ENCODE peak calls at places on chromosomes 13 and 19, in ten cellular contexts. T is upper lobe of left lung, Z is GM23338, Y is neural progenitor cell, K is psoas muscle, X is B cell, U is AG04450, O is heart right ventricle, B is mammary epithelial cell, M is transverse colon. E is an unnamed sample.
A peak's percentile ranks its signal among the peaks of the same experiment; 100 is the strongest.

GRCh38 chr13:51148952-51149573 is 38.0 kb upstream of the C13orf42 start:
- DNase-seq in T (no peak), Z (peak; percentile 91), Y (peak; percentile 82), K (no peak), X (no peak), U (peak; percentile 8), O (no peak), B (peak; percentile 8), M (peak; percentile 11), E (peak; percentile 57)

GRCh38 chr19:30745476-30745985 is 373.3 kb downstream of the ZNF536 start:
- DNase-seq in T (no peak), Z (no peak), Y (no peak), K (no peak), X (no peak), U (no peak), O (no peak), B (no peak), M (no peak), E (peak; percentile 31)

GRCh38 chr19:43464089-43464775 is 1.2 kb downstream of the LYPD3 start:
- DNase-seq in T (peak; percentile 88), Z (no peak), Y (peak; percentile 84), K (peak; percentile 74), X (peak; percentile 82), U (no peak), O (peak; percentile 80), B (no peak), M (peak; percentile 81), E (peak; percentile 77)

GRCh38 chr19:32924200-32924599 is 47.6 kb downstream of the CEP89 start:
- DNase-seq in T (no peak), Z (no peak), Y (no peak), K (no peak), X (no peak), U (peak; percentile 8), O (no peak), B (no peak), M (peak; percentile 31), E (no peak)

GRCh38 chr19:58558623-58559274 is 338 bp upstream of the UBE2M start:
- DNase-seq in T (peak; percentile 100), Z (peak; percentile 99), Y (peak; percentile 100), K (peak; percentile 99), X (peak; percentile 99), U (peak; percentile 97), O (peak; percentile 100), B (peak; percentile 97), M (peak; percentile 99), E (peak; percentile 100)

GRCh38 chr13:93552596-93552995 is 326.0 kb downstream of the GPC6 start:
- DNase-seq in T (no peak), Z (peak; percentile 52), Y (no peak), K (no peak), X (no peak), U (no peak), O (no peak), B (no peak), M (no peak), E (no peak)

GRCh38 chr13:22061806-22062391 is 391.0 kb downstream of the FGF9 start:
- DNase-seq in T (no peak), Z (no peak), Y (no peak), K (no peak), X (peak; percentile 33), U (no peak), O (no peak), B (no peak), M (no peak), E (no peak)

GRCh38 chr13:54958781-54959180 is 1930.2 kb downstream of the OLFM4 start:
- DNase-seq in T (peak; percentile 17), Z (peak; percentile 5), Y (no peak), K (no peak), X (no peak), U (no peak), O (no peak), B (no peak), M (no peak), E (no peak)

GRCh38 chr19:40803857-40804782 is 5.1 kb downstream of the EGLN2 start:
- DNase-seq in T (no peak), Z (peak; percentile 56), Y (no peak), K (no peak), X (peak; percentile 85), U (no peak), O (peak; percentile 61), B (no peak), M (peak; percentile 83), E (no peak)

GRCh38 chr19:55676384-55676783 is 1.4 kb downstream of the EPN1 start:
- DNase-seq in T (no peak), Z (no peak), Y (no peak), K (no peak), X (no peak), U (no peak), O (no peak), B (peak; percentile 11), M (no peak), E (no peak)
- TF ChIP-seq CTCF in T (no peak), Z (no peak), Y (no peak), K (no peak), X (no peak), U (peak; percentile 5), O (no peak), B (peak; percentile 33), M (no peak), E (no peak)

GRCh38 chr13:41058229-41059070 is 2.9 kb upstream of the WBP4 start:
- DNase-seq in T (no peak), Z (no peak), Y (no peak), K (no peak), X (no peak), U (no peak), O (peak; percentile 14), B (no peak), M (no peak), E (no peak)

GRCh38 chr13:41060723-41061074 is 610 bp upstream of the WBP4 start:
- DNase-seq in T (peak; percentile 95), Z (peak; percentile 76), Y (peak; percentile 92), K (peak; percentile 86), X (peak; percentile 91), U (no peak), O (peak; percentile 82), B (peak; percentile 83), M (peak; percentile 81), E (peak; percentile 92)

GRCh38 chr13:41059466-41059865 is 1.8 kb upstream of the WBP4 start:
- DNase-seq in T (no peak), Z (peak; percentile 27), Y (no peak), K (no peak), X (no peak), U (no peak), O (no peak), B (peak; percentile 16), M (no peak), E (no peak)

GRCh38 chr13:41061075-41061913 is at the start of gene WBP4:
- DNase-seq in T (peak; percentile 95), Z (peak; percentile 97), Y (peak; percentile 97), K (peak; percentile 95), X (peak; percentile 92), U (peak; percentile 90), O (peak; percentile 94), B (peak; percentile 97), M (peak; percentile 95), E (peak; percentile 93)

GRCh38 chr13:41059896-41060722 is 1.2 kb upstream of the WBP4 start:
- DNase-seq in T (peak; percentile 94), Z (peak; percentile 95), Y (peak; percentile 94), K (peak; percentile 94), X (peak; percentile 79), U (peak; percentile 55), O (peak; percentile 88), B (peak; percentile 87), M (peak; percentile 94), E (peak; percentile 91)
- TF ChIP-seq CTCF in T (no peak), Z (peak; percentile 31), Y (peak; percentile 54), K (peak; percentile 28), X (peak; percentile 18), U (peak; percentile 36), O (peak; percentile 12), B (peak; percentile 48), M (peak; percentile 20), E (peak; percentile 53)

GRCh38 chr13:108269601-108270328 is at the start of gene TNFSF13B:
- DNase-seq in T (peak; percentile 84), Z (peak; percentile 71), Y (peak; percentile 53), K (peak; percentile 24), X (peak; percentile 51), U (no peak), O (peak; percentile 35), B (peak; percentile 10), M (peak; percentile 57), E (no peak)
- TF ChIP-seq CTCF in T (no peak), Z (peak; percentile 20), Y (peak; percentile 21), K (no peak), X (peak; percentile 22), U (no peak), O (no peak), B (no peak), M (no peak), E (no peak)

GRCh38 chr13:111939285-111940278 is 127.4 kb upstream of the SOX1 start:
- DNase-seq in T (no peak), Z (no peak), Y (no peak), K (no peak), X (no peak), U (no peak), O (no peak), B (no peak), M (no peak), E (no peak)
- TF ChIP-seq CTCF in T (no peak), Z (no peak), Y (no peak), K (no peak), X (no peak), U (no peak), O (no peak), B (no peak), M (no peak), E (no peak)

DNA sequence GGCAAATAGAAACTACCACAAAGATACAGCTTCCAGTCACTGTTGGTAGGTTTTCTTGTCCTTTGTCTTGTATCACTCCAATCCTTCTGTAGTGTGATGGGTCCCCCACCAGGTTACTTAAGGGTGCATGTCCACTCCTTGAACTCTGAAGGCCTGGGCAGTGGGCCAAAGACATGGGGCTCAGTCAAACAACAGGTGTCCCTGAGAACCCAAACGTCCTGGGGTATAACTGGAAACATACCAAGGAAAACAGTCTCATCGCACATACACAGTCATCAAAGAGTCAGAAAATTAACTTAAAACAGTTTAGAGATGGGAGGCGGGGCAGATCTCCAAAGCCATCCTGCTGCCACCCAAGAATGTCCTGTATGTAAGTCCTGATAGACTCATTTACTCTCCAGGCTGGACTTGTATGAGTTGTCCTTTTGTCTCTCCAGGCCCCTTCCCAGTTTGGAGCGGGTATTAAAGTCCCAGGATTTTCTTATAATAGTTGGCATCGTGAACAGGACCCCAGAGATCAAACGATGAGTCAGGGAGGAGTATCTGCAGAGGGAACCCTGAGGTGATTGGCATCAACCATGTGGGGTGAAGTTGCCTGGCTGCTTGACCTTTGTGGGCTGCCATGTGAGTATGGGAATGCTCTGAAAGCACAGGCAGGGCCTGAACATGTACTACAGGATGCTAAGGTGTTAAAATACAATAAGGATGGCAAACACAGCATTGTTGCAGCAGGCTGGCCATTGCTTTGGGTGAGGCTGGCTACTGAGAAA is 613.2 kb upstream of the KLF12 start:
- DNase-seq in T (no peak), Z (no peak), Y (no peak), K (no peak), X (no peak), U (no peak), O (no peak), B (no peak), M (no peak), E (no peak)
- TF ChIP-seq CTCF in T (no peak), Z (no peak), Y (no peak), K (no peak), X (no peak), U (no peak), O (no peak), B (no peak), M (no peak), E (no peak)

E was measured in type B pancreatic cell.